ENCODE peak calls at places on chromosomes 11 and 22, in ten cellular contexts. J, D, K, L, A, V, P, H, R and C are unnamed samples.

GRCh38 chr11:65181569-65182257 is at the start of gene CAPN1:
- DNase-seq in J (peak), D (peak), K (peak), L (peak), A (peak), V (peak), P (peak), H (peak), R (no peak), C (peak)

GRCh38 chr22:42080287-42080686 is 787 bp downstream of the SMDT1 start:
- DNase-seq in J (no peak), D (no peak), K (peak), L (no peak), A (no peak), V (peak), P (peak), H (peak), R (peak), C (peak)

GRCh38 chr11:46363031-46363407 is 15.8 kb downstream of the DGKZ start:
- DNase-seq in J (no peak), D (no peak), K (no peak), L (no peak), A (no peak), V (peak), P (no peak), H (peak), R (no peak), C (peak)

GRCh38 chr11:110379936-110380335 is 49.8 kb upstream of the FDX1 start:
- DNase-seq in J (no peak), D (no peak), K (no peak), L (peak), A (no peak), V (no peak), P (no peak), H (no peak), R (no peak), C (no peak)

GRCh38 chr11:33920838-33921613 is 29.1 kb upstream of the LMO2 start:
- DNase-seq in J (no peak), D (no peak), K (no peak), L (no peak), A (no peak), V (no peak), P (no peak), H (no peak), R (no peak), C (no peak)

GRCh38 chr11:102276302-102277182 is 40.7 kb upstream of the BIRC3 start:
- DNase-seq in J (no peak), D (no peak), K (no peak), L (no peak), A (no peak), V (no peak), P (no peak), H (peak), R (peak), C (no peak)

GRCh38 chr11:8167796-8168195 is 1.0 kb downstream of the RIC3 start:
- DNase-seq in J (no peak), D (no peak), K (no peak), L (no peak), A (no peak), V (no peak), P (no peak), H (no peak), R (no peak), C (no peak)

GRCh38 chr11:11857769-11858168 is 16.0 kb downstream of the USP47 start:
- DNase-seq in J (no peak), D (no peak), K (peak), L (no peak), A (no peak), V (no peak), P (no peak), H (no peak), R (no peak), C (no peak)

GRCh38 chr11:35234836-35235235 is 95.9 kb downstream of the CD44 start:
- DNase-seq in J (no peak), D (no peak), K (no peak), L (no peak), A (no peak), V (no peak), P (no peak), H (no peak), R (no peak), C (no peak)

GRCh38 chr22:26021516-26021915 is 147.7 kb upstream of the SEZ6L start:
- DNase-seq in J (no peak), D (no peak), K (no peak), L (no peak), A (no peak), V (no peak), P (no peak), H (no peak), R (no peak), C (no peak)

GRCh38 chr11:29018631-29019030 is 910.4 kb downstream of the METTL15 start:
- DNase-seq in J (no peak), D (no peak), K (no peak), L (no peak), A (no peak), V (no peak), P (no peak), H (peak), R (no peak), C (no peak)

GRCh38 chr11:69791266-69791665 is 16.1 kb upstream of the FGF4 start:
- DNase-seq in J (no peak), D (no peak), K (no peak), L (no peak), A (no peak), V (no peak), P (no peak), H (no peak), R (no peak), C (no peak)

GRCh38 chr22:19448739-19449421 is 1.4 kb upstream of the C22orf39 start:
- DNase-seq in J (no peak), D (no peak), K (no peak), L (no peak), A (no peak), V (no peak), P (no peak), H (no peak), R (no peak), C (no peak)

GRCh38 chr11:8369592-8370205 is 106.0 kb upstream of the LMO1 start:
- DNase-seq in J (no peak), D (no peak), K (no peak), L (no peak), A (no peak), V (no peak), P (no peak), H (no peak), R (no peak), C (peak)

GRCh38 chr11:30960387-30960992 is 374.3 kb upstream of the MPPED2 start:
- DNase-seq in J (peak), D (no peak), K (peak), L (no peak), A (no peak), V (no peak), P (no peak), H (peak), R (no peak), C (no peak)
- TF ChIP-seq CTCF in J (peak), D (peak), K (peak), L (no peak), A (no peak), V (no peak), P (no peak), H (no peak), R (no peak), C (no peak)

GRCh38 chr22:37187552-37187890 is 526 bp downstream of the C1QTNF6 start:
- DNase-seq in J (no peak), D (no peak), K (no peak), L (no peak), A (no peak), V (peak), P (no peak), H (peak), R (no peak), C (no peak)

GRCh38 chr22:37189011-37189466 is 992 bp upstream of the C1QTNF6 start:
- DNase-seq in J (peak), D (no peak), K (peak), L (no peak), A (no peak), V (no peak), P (no peak), H (peak), R (no peak), C (no peak)

GRCh38 chr22:37186228-37186996 is 1.6 kb downstream of the C1QTNF6 start:
- DNase-seq in J (peak), D (peak), K (peak), L (no peak), A (peak), V (no peak), P (no peak), H (peak), R (no peak), C (peak)

GRCh38 chr22:37186997-37187522 is 987 bp downstream of the C1QTNF6 start:
- DNase-seq in J (no peak), D (no peak), K (no peak), L (no peak), A (no peak), V (no peak), P (no peak), H (peak), R (no peak), C (peak)

DNA sequence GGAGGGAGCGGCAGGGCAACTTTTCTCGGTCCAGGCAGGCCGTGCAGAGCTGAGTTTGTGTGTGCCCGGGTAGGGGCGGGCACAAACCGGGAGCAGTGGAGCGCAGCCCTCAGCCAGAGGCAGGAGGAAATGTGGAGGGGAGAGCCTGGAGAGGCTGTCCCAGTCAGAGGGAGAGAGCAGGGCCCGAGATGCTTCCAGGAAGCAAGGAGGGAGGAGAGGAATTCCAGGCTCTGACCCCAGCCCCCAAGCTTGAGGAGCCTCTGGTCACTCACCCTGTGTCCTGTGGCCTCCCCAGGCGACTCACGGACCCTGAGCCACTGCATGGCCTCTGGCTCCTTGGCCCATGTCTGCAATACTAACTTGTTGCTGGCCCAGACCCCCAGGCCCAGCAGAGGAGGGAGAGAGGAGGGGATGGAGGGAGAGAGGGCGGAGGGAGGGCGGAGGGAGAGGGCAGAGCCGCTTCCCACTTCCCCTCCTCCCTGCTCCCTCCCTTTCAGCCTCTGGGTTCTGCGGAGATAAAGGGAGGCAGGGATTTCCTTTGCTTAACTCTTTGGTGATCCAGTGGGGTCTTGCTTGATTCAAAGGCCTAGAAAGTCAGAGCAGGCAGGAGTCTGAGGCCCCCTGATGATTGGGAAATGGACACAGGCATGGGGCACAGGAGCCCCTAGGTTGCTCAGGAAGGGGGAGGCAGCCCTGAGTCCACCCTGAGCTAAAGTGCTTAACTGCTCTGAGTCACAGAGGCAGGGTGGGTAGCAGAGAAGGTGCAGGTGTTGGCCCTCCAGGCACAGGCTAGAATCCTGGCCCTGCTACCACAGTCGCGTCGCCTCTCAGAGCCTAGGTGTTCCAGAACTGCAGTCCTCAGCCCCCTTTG is at the start of gene C1QTNF6:
- DNase-seq in J (no peak), D (no peak), K (peak), L (no peak), A (no peak), V (peak), P (no peak), H (peak), R (no peak), C (peak)
- TF ChIP-seq POLR2AphosphoS5 in J (peak), D (no peak), K (peak), L (no peak), A (no peak), V (no peak), P (no peak), H (no peak), R (no peak), C (peak)

DNA sequence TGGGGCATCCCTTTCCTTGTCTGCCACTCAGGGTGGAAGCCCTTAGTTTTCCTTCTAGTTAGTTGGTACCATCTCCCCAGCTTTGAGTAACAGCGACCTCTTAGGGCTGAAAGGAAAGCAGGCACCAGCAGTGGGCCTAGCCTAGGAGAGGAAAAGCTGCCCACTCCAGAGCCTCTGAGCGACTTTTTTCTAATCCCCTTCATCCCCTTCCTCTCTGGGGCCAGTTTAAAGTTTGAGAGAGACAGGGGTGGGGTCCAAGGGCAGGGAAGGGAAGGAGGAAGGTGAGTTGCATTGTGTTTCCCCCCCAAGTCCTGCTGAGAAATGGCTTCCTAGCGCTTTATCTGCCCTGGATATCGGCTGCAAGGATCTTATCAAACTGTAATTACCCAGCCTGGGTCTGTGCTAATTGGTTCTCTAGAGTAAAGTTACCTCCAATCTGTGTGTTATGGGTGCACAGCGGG is 573.9 kb upstream of the CADM1 start:
- DNase-seq in J (no peak), D (no peak), K (peak), L (no peak), A (no peak), V (no peak), P (no peak), H (no peak), R (no peak), C (no peak)
- TF ChIP-seq CTCF in J (peak), D (no peak), K (peak), L (no peak), A (peak), V (no peak), P (no peak), H (no peak), R (no peak), C (no peak)

DNA sequence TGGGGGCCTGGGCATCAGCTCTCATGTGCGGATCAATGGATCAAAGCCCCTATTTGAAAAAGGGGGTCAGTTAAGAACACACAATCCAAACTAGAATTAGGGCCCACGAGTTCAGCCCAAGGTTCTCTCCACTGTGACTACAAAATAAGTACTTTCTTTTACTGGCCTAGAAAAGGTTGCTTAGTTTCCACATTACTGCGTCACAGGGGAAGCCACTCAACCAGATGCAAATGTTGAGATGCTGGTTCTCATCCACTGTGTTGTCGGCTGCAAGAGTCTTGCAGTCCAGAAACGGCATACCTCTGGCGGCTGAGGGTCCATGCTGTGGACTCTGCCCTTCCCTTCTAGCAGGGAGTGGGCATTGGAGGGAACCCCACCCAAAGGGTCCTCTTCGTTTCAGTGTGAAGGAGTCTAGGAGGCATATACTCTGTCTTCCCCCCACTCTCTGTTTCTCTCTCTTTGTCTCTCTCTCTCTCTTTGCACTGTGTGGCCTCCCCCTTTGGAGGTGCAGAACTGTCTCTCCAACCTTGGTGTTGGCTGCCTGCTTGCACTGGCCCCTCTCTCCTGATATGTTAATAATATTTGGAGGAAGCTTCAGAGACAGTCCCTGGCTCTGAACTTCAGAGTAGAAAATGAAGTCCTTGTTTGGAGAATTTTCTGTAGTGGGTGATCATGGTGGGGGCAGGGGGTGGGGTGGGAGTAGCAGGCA is 99.1 kb upstream of the NNMT start:
- DNase-seq in J (no peak), D (no peak), K (no peak), L (no peak), A (no peak), V (no peak), P (no peak), H (no peak), R (no peak), C (peak)
- TF ChIP-seq POLR2AphosphoS5 in J (no peak), D (no peak), K (no peak), L (peak), A (no peak), V (peak), P (no peak), H (no peak), R (no peak), C (peak)

DNA sequence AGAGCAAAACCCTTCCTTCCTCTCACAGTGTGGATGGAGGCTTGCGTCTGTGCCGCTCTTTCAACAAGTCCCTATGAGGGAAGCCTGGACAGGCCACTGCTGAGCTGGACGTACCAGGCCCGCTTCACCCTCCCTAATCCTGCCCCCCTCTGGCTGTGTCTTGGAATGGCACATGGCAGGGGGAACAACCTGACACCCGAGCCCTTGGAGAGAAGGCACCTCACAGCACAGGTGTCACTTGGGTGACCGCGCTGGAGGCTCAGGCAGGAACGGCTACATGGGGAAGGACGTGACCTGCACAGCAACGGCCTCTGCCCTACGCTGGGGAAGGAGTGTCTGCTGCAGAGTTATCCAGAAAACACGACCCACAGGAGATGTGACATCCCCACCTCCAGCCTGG is 11.0 kb downstream of the CARS1 start:
- DNase-seq in J (no peak), D (no peak), K (peak), L (no peak), A (no peak), V (no peak), P (no peak), H (no peak), R (no peak), C (no peak)
- TF ChIP-seq CTCF in J (peak), D (peak), K (peak), L (no peak), A (peak), V (no peak), P (no peak), H (peak), R (no peak), C (no peak)

DNA sequence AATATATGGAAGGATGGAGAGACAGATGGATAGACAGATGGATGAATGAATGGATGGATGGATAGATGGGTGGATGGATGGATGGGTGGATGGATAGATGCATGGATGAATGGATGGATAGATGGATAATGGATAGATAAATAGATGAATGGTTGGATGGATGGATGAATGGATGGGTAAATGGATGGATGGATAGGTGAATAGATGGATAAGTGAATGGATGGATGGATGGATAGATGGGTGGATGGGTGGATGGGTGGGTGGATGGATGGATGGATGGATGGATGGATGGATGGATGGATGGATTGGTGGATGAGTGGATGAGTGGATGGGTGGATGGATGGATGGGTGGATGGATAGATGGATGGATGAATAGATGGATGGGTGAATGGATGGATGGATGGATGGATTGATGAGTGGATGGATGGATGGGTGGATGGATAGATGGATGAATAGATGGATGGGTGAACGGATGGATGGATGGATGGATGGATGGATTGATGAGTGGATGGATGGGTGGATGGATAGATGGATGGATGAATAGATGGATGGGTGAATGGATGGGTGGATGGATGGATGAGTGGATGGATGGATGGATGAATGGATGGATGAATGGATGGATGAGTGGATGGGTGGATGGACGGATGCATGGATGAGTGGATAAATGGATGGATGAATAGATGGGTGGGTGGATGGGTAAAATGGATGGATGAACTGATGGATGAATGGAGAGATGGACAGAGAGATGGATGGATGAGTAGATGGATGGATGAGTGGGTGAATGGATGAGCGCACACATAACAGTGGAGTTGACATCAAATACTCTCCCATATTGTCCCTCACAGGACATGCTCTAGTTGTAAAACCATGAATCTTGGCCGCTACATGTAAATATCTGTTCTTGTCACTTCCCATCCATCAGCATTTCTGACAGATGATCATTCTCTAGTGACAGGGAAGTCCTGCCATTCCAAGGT is 8.8 kb downstream of the LSP1 start:
- DNase-seq in J (no peak), D (no peak), K (no peak), L (no peak), A (no peak), V (no peak), P (no peak), H (no peak), R (no peak), C (no peak)
- TF ChIP-seq POLR2AphosphoS5 in J (no peak), D (no peak), K (no peak), L (no peak), A (no peak), V (no peak), P (no peak), H (no peak), R (no peak), C (no peak)

GRCh38 chr11:134277176-134278001 is 1.2 kb downstream of the GLB1L3 start:
- DNase-seq in J (no peak), D (no peak), K (peak), L (peak), A (peak), V (no peak), P (no peak), H (no peak), R (peak), C (no peak)

GRCh38 chr11:134276396-134277175 is 407 bp downstream of the GLB1L3 start:
- DNase-seq in J (no peak), D (no peak), K (peak), L (peak), A (peak), V (no peak), P (no peak), H (no peak), R (peak), C (no peak)

GRCh38 chr11:134275188-134275533 is 1.0 kb upstream of the GLB1L3 start:
- DNase-seq in J (no peak), D (no peak), K (peak), L (no peak), A (no peak), V (no peak), P (no peak), H (no peak), R (no peak), C (no peak)

GRCh38 chr11:134273317-134273712 is 2.9 kb upstream of the GLB1L3 start:
- DNase-seq in J (no peak), D (no peak), K (no peak), L (no peak), A (no peak), V (no peak), P (no peak), H (no peak), R (no peak), C (no peak)

GRCh38 chr11:134275534-134276395 is at the start of gene GLB1L3:
- DNase-seq in J (no peak), D (no peak), K (peak), L (no peak), A (peak), V (no peak), P (peak), H (no peak), R (peak), C (peak)
- TF ChIP-seq CTCF in J (no peak), D (no peak), K (peak), L (no peak), A (peak), V (peak), P (no peak), H (peak), R (no peak), C (peak)